ENCODE peak calls at places on chromosomes 4 and X, in eight cellular contexts. One of them, this sample, is unnamed.

GRCh38 chrX:118779581-118779980 is 44.0 kb upstream of the ZCCHC12 start:
- DNase-seq in BE2C: no peak
- DNase-seq in kidney: no peak
- DNase-seq in suprapubic skin: no peak
- DNase-seq in OCI-LY7: no peak
- DNase-seq in lower lobe of right lung: no peak
- DNase-seq in CD4-positive, CD25-positive, alpha-beta regulatory T cell: no peak
- DNase-seq in A549: no peak
- DNase-seq in this sample: no peak

GRCh38 chr4:153731239-153731638 is 28.6 kb downstream of the RNF175 start:
- DNase-seq in CD4-positive, CD25-positive, alpha-beta regulatory T cell: no peak
- DNase-seq in BE2C: peak; percentile 61
- DNase-seq in kidney: no peak
- DNase-seq in OCI-LY7: no peak
- DNase-seq in A549: no peak
- DNase-seq in suprapubic skin: no peak
- DNase-seq in lower lobe of right lung: no peak
- DNase-seq in this sample: no peak

GRCh38 chr4:95505149-95505548 is 43.6 kb downstream of the UNC5C start:
- DNase-seq in OCI-LY7: no peak
- DNase-seq in A549: no peak
- DNase-seq in BE2C: no peak
- DNase-seq in suprapubic skin: no peak
- DNase-seq in kidney: no peak
- DNase-seq in CD4-positive, CD25-positive, alpha-beta regulatory T cell: no peak
- DNase-seq in lower lobe of right lung: no peak
- DNase-seq in this sample: no peak

GRCh38 chr4:8221476-8221875 is 22.4 kb downstream of the SH3TC1 start:
- DNase-seq in A549: no peak
- DNase-seq in lower lobe of right lung: no peak
- DNase-seq in kidney: no peak
- DNase-seq in OCI-LY7: no peak
- DNase-seq in suprapubic skin: no peak
- DNase-seq in CD4-positive, CD25-positive, alpha-beta regulatory T cell: no peak
- DNase-seq in BE2C: no peak
- DNase-seq in this sample: no peak

GRCh38 chr4:38591617-38592337 is 72.2 kb upstream of the KLF3 start:
- DNase-seq in suprapubic skin: peak; percentile 85
- DNase-seq in A549: no peak
- DNase-seq in BE2C: peak; percentile 12
- DNase-seq in OCI-LY7: no peak
- DNase-seq in kidney: no peak
- DNase-seq in CD4-positive, CD25-positive, alpha-beta regulatory T cell: no peak
- DNase-seq in lower lobe of right lung: no peak
- DNase-seq in this sample: no peak

GRCh38 chr4:77740480-77740879 is 78.7 kb downstream of the CNOT6L start:
- DNase-seq in CD4-positive, CD25-positive, alpha-beta regulatory T cell: no peak
- DNase-seq in suprapubic skin: no peak
- DNase-seq in kidney: no peak
- DNase-seq in lower lobe of right lung: no peak
- DNase-seq in A549: no peak
- DNase-seq in BE2C: no peak
- DNase-seq in OCI-LY7: no peak
- DNase-seq in this sample: no peak

GRCh38 chrX:30935985-30936384 is 46.9 kb upstream of the TAB3 start:
- DNase-seq in lower lobe of right lung: no peak
- DNase-seq in CD4-positive, CD25-positive, alpha-beta regulatory T cell: no peak
- DNase-seq in kidney: no peak
- DNase-seq in A549: peak; percentile 21
- DNase-seq in suprapubic skin: no peak
- DNase-seq in BE2C: peak; percentile 34
- DNase-seq in OCI-LY7: no peak
- DNase-seq in this sample: peak; percentile 39

GRCh38 chrX:17592117-17592516 is 145.2 kb upstream of the SCML1 start:
- DNase-seq in BE2C: no peak
- DNase-seq in OCI-LY7: no peak
- DNase-seq in suprapubic skin: no peak
- DNase-seq in kidney: no peak
- DNase-seq in A549: no peak
- DNase-seq in CD4-positive, CD25-positive, alpha-beta regulatory T cell: no peak
- DNase-seq in lower lobe of right lung: no peak
- DNase-seq in this sample: no peak

GRCh38 chrX:42619068-42619467 is 158.9 kb downstream of the PPP1R2C start:
- DNase-seq in lower lobe of right lung: no peak
- DNase-seq in CD4-positive, CD25-positive, alpha-beta regulatory T cell: no peak
- DNase-seq in suprapubic skin: no peak
- DNase-seq in kidney: no peak
- DNase-seq in A549: no peak
- DNase-seq in OCI-LY7: no peak
- DNase-seq in BE2C: no peak
- DNase-seq in this sample: no peak

GRCh38 chr4:24912252-24913098 is at the start of gene CCDC149:
- DNase-seq in BE2C: peak; percentile 61
- DNase-seq in lower lobe of right lung: peak; percentile 88
- DNase-seq in suprapubic skin: peak; percentile 73
- DNase-seq in A549: peak; percentile 72
- DNase-seq in OCI-LY7: no peak
- DNase-seq in CD4-positive, CD25-positive, alpha-beta regulatory T cell: no peak
- DNase-seq in kidney: peak; percentile 93
- DNase-seq in this sample: peak; percentile 87

GRCh38 chr4:40180356-40180755 is 16.5 kb upstream of the RHOH start:
- DNase-seq in kidney: no peak
- DNase-seq in A549: peak; percentile 42
- DNase-seq in suprapubic skin: no peak
- DNase-seq in BE2C: no peak
- DNase-seq in CD4-positive, CD25-positive, alpha-beta regulatory T cell: no peak
- DNase-seq in OCI-LY7: no peak
- DNase-seq in lower lobe of right lung: no peak
- DNase-seq in this sample: no peak

GRCh38 chrX:77689376-77689775 is 96.6 kb downstream of the ATRX start:
- DNase-seq in BE2C: no peak
- DNase-seq in kidney: no peak
- DNase-seq in lower lobe of right lung: no peak
- DNase-seq in OCI-LY7: no peak
- DNase-seq in suprapubic skin: no peak
- DNase-seq in CD4-positive, CD25-positive, alpha-beta regulatory T cell: no peak
- DNase-seq in A549: no peak
- DNase-seq in this sample: no peak

GRCh38 chr4:108171541-108172230 is 3.0 kb upstream of the LEF1 start:
- DNase-seq in A549: no peak
- DNase-seq in CD4-positive, CD25-positive, alpha-beta regulatory T cell: peak; percentile 44
- DNase-seq in OCI-LY7: no peak
- DNase-seq in kidney: no peak
- DNase-seq in lower lobe of right lung: no peak
- DNase-seq in suprapubic skin: no peak
- DNase-seq in BE2C: peak; percentile 13
- DNase-seq in this sample: no peak

GRCh38 chr4:72786401-72786990 is 217.5 kb upstream of the ADAMTS3 start:
- DNase-seq in A549: no peak
- DNase-seq in suprapubic skin: no peak
- DNase-seq in lower lobe of right lung: no peak
- DNase-seq in BE2C: no peak
- DNase-seq in kidney: no peak
- DNase-seq in OCI-LY7: no peak
- DNase-seq in CD4-positive, CD25-positive, alpha-beta regulatory T cell: no peak
- DNase-seq in this sample: no peak

GRCh38 chr4:54386270-54386669 is 157.2 kb downstream of the PDGFRA start:
- DNase-seq in A549: no peak
- DNase-seq in CD4-positive, CD25-positive, alpha-beta regulatory T cell: no peak
- DNase-seq in suprapubic skin: no peak
- DNase-seq in OCI-LY7: no peak
- DNase-seq in BE2C: no peak
- DNase-seq in lower lobe of right lung: no peak
- DNase-seq in kidney: no peak
- DNase-seq in this sample: no peak

GRCh38 chr4:141352775-141353544 is 132.3 kb downstream of the ZNF330 start:
- DNase-seq in lower lobe of right lung: no peak
- DNase-seq in BE2C: no peak
- DNase-seq in suprapubic skin: no peak
- DNase-seq in OCI-LY7: no peak
- DNase-seq in A549: no peak
- DNase-seq in CD4-positive, CD25-positive, alpha-beta regulatory T cell: no peak
- DNase-seq in kidney: no peak
- DNase-seq in this sample: no peak

GRCh38 chr4:131304686-131305085 is 1844.4 kb upstream of the PCDH10 start:
- DNase-seq in OCI-LY7: no peak
- DNase-seq in lower lobe of right lung: no peak
- DNase-seq in CD4-positive, CD25-positive, alpha-beta regulatory T cell: no peak
- DNase-seq in kidney: no peak
- DNase-seq in suprapubic skin: no peak
- DNase-seq in BE2C: no peak
- DNase-seq in A549: no peak
- DNase-seq in this sample: no peak

GRCh38 chr4:89492476-89493110 is 185.0 kb upstream of the GPRIN3 start:
- DNase-seq in suprapubic skin: no peak
- DNase-seq in kidney: no peak
- DNase-seq in CD4-positive, CD25-positive, alpha-beta regulatory T cell: no peak
- DNase-seq in A549: peak; percentile 2
- DNase-seq in OCI-LY7: no peak
- DNase-seq in lower lobe of right lung: no peak
- DNase-seq in BE2C: no peak
- DNase-seq in this sample: no peak

GRCh38 chr4:186217733-186218293 is 9.5 kb upstream of the KLKB1 start:
- DNase-seq in OCI-LY7: no peak
- DNase-seq in CD4-positive, CD25-positive, alpha-beta regulatory T cell: no peak
- DNase-seq in kidney: no peak
- DNase-seq in BE2C: no peak
- DNase-seq in lower lobe of right lung: no peak
- DNase-seq in suprapubic skin: no peak
- DNase-seq in A549: no peak
- DNase-seq in this sample: no peak

GRCh38 chr4:46432923-46433322 is 43.0 kb upstream of the GABRA2 start:
- DNase-seq in A549: no peak
- DNase-seq in BE2C: no peak
- DNase-seq in CD4-positive, CD25-positive, alpha-beta regulatory T cell: no peak
- DNase-seq in lower lobe of right lung: no peak
- DNase-seq in suprapubic skin: no peak
- DNase-seq in OCI-LY7: no peak
- DNase-seq in kidney: no peak
- DNase-seq in this sample: no peak

GRCh38 chrX:88355252-88355651 is 391.8 kb upstream of the CPXCR1 start:
- DNase-seq in A549: no peak
- DNase-seq in BE2C: no peak
- DNase-seq in lower lobe of right lung: no peak
- DNase-seq in OCI-LY7: no peak
- DNase-seq in suprapubic skin: no peak
- DNase-seq in kidney: no peak
- DNase-seq in CD4-positive, CD25-positive, alpha-beta regulatory T cell: no peak
- DNase-seq in this sample: no peak

GRCh38 chr4:109433281-109434006 is at the start of gene SEC24B:
- DNase-seq in CD4-positive, CD25-positive, alpha-beta regulatory T cell: peak; percentile 89
- DNase-seq in suprapubic skin: peak; percentile 92
- DNase-seq in kidney: peak; percentile 98
- DNase-seq in BE2C: peak; percentile 83
- DNase-seq in A549: peak; percentile 83
- DNase-seq in lower lobe of right lung: peak; percentile 96
- DNase-seq in OCI-LY7: peak; percentile 89
- DNase-seq in this sample: peak; percentile 92

GRCh38 chr4:109436504-109436903 is 2.9 kb downstream of the SEC24B start:
- DNase-seq in CD4-positive, CD25-positive, alpha-beta regulatory T cell: no peak
- DNase-seq in suprapubic skin: no peak
- DNase-seq in BE2C: no peak
- DNase-seq in kidney: no peak
- DNase-seq in lower lobe of right lung: no peak
- DNase-seq in OCI-LY7: no peak
- DNase-seq in A549: no peak
- DNase-seq in this sample: no peak

GRCh38 chr4:109435635-109436034 is 2.0 kb downstream of the SEC24B start:
- DNase-seq in OCI-LY7: no peak
- DNase-seq in CD4-positive, CD25-positive, alpha-beta regulatory T cell: no peak
- DNase-seq in A549: no peak
- DNase-seq in BE2C: no peak
- DNase-seq in suprapubic skin: no peak
- DNase-seq in kidney: no peak
- DNase-seq in lower lobe of right lung: no peak
- DNase-seq in this sample: no peak

GRCh38 chr4:109434007-109434792 is 585 bp downstream of the SEC24B start:
- DNase-seq in A549: peak; percentile 2
- DNase-seq in OCI-LY7: peak; percentile 33
- DNase-seq in kidney: peak; percentile 85
- DNase-seq in lower lobe of right lung: peak; percentile 68
- DNase-seq in BE2C: peak; percentile 42
- DNase-seq in suprapubic skin: peak; percentile 70
- DNase-seq in CD4-positive, CD25-positive, alpha-beta regulatory T cell: no peak
- DNase-seq in this sample: peak; percentile 68

DNA sequence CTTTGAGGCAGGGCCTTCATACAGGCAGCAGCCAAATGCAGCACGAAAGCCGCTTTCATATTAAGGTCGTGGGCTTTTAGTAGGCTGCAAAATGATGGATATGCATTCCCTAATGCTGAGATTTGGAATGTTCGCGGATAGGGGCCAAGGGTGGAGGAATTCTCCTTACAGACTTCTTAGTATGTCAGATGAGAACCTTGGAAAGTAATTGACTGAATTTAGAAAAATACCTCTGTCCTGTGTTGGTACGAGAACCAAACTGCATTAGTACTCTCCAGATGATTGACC is 1.1 kb downstream of the SEC24B start:
- DNase-seq in kidney: no peak
- DNase-seq in suprapubic skin: no peak
- DNase-seq in BE2C: no peak
- DNase-seq in A549: no peak
- DNase-seq in lower lobe of right lung: no peak
- DNase-seq in CD4-positive, CD25-positive, alpha-beta regulatory T cell: no peak
- DNase-seq in OCI-LY7: no peak
- DNase-seq in this sample: no peak
- H3K9me3 ChIP-seq in kidney: no peaks in the 10 kb centered on the region
- H3K9me3 ChIP-seq in suprapubic skin: no peaks in the 10 kb centered on the region
- H3K9me3 ChIP-seq in BE2C: no peaks in the 10 kb centered on the region
- H3K9me3 ChIP-seq in A549: no peaks in the 10 kb centered on the region
- H3K9me3 ChIP-seq in lower lobe of right lung: no peaks in the 10 kb centered on the region
- H3K9me3 ChIP-seq in CD4-positive, CD25-positive, alpha-beta regulatory T cell: no peaks in the 10 kb centered on the region
- H3K9me3 ChIP-seq in OCI-LY7: no peaks in the 10 kb centered on the region
- H3K9me3 ChIP-seq in this sample: no peaks in the 10 kb centered on the region

GRCh38 chr4:123921339-123921738 is 524.7 kb downstream of the SPRY1 start:
- DNase-seq in A549: no peak
- DNase-seq in kidney: no peak
- DNase-seq in lower lobe of right lung: no peak
- DNase-seq in OCI-LY7: no peak
- DNase-seq in BE2C: no peak
- DNase-seq in CD4-positive, CD25-positive, alpha-beta regulatory T cell: no peak
- DNase-seq in suprapubic skin: no peak
- DNase-seq in this sample: no peak
- H3K9me3 ChIP-seq in A549: no peaks in the 10 kb centered on the region
- H3K9me3 ChIP-seq in kidney: no peaks in the 10 kb centered on the region
- H3K9me3 ChIP-seq in lower lobe of right lung: no peaks in the 10 kb centered on the region
- H3K9me3 ChIP-seq in OCI-LY7: no peaks in the 10 kb centered on the region
- H3K9me3 ChIP-seq in BE2C: no peaks in the 10 kb centered on the region
- H3K9me3 ChIP-seq in CD4-positive, CD25-positive, alpha-beta regulatory T cell: no peaks in the 10 kb centered on the region
- H3K9me3 ChIP-seq in suprapubic skin: no peaks in the 10 kb centered on the region
- H3K9me3 ChIP-seq in this sample: no peaks in the 10 kb centered on the region

GRCh38 chr4:605702-606425 is 19.5 kb upstream of the PDE6B start:
- DNase-seq in suprapubic skin: no peak
- DNase-seq in A549: no peak
- DNase-seq in BE2C: no peak
- DNase-seq in lower lobe of right lung: no peak
- DNase-seq in CD4-positive, CD25-positive, alpha-beta regulatory T cell: no peak
- DNase-seq in kidney: no peak
- DNase-seq in OCI-LY7: no peak
- DNase-seq in this sample: no peak
- H3K9me3 ChIP-seq in suprapubic skin: no peaks in the 10 kb centered on the region
- H3K9me3 ChIP-seq in A549: no peaks in the 10 kb centered on the region
- H3K9me3 ChIP-seq in BE2C: peaks cover 4% of the 10 kb centered on the region
- H3K9me3 ChIP-seq in lower lobe of right lung: no peaks in the 10 kb centered on the region
- H3K9me3 ChIP-seq in CD4-positive, CD25-positive, alpha-beta regulatory T cell: no peaks in the 10 kb centered on the region
- H3K9me3 ChIP-seq in kidney: no peaks in the 10 kb centered on the region
- H3K9me3 ChIP-seq in OCI-LY7: no peaks in the 10 kb centered on the region
- H3K9me3 ChIP-seq in this sample: no peaks in the 10 kb centered on the region

GRCh38 chr4:1997712-1998111 is 11.1 kb downstream of the NELFA start:
- DNase-seq in lower lobe of right lung: no peak
- DNase-seq in BE2C: no peak
- DNase-seq in kidney: no peak
- DNase-seq in CD4-positive, CD25-positive, alpha-beta regulatory T cell: no peak
- DNase-seq in suprapubic skin: no peak
- DNase-seq in A549: no peak
- DNase-seq in OCI-LY7: no peak
- DNase-seq in this sample: no peak
- H3K9me3 ChIP-seq in lower lobe of right lung: peaks cover 15% of the 10 kb centered on the region
- H3K9me3 ChIP-seq in BE2C: peaks cover 5% of the 10 kb centered on the region
- H3K9me3 ChIP-seq in kidney: peaks cover 14% of the 10 kb centered on the region
- H3K9me3 ChIP-seq in CD4-positive, CD25-positive, alpha-beta regulatory T cell: peaks cover 26% of the 10 kb centered on the region
- H3K9me3 ChIP-seq in suprapubic skin: peaks cover 5% of the 10 kb centered on the region
- H3K9me3 ChIP-seq in A549: peaks cover 8% of the 10 kb centered on the region
- H3K9me3 ChIP-seq in OCI-LY7: peaks cover 27% of the 10 kb centered on the region
- H3K9me3 ChIP-seq in this sample: peaks cover 3% of the 10 kb centered on the region

This sample was measured in mucosa of descending colon.